ENCODE peak calls at places on chromosome 21, in eight cellular contexts. A, P, D, E, Y, Q, I and K are unnamed samples.

GRCh38 chr21:18030248-18030647 is 211.1 kb upstream of the C21orf91 start:
- DNase-seq in A (no peak), P (no peak), D (no peak), E (no peak), Y (no peak), Q (no peak), I (no peak), K (no peak)

GRCh38 chr21:17427831-17428483 is 84.9 kb upstream of the CXADR start:
- DNase-seq in A (no peak), P (no peak), D (no peak), E (no peak), Y (no peak), Q (no peak), I (no peak), K (no peak)

GRCh38 chr21:31908106-31909031 is 35.5 kb downstream of the HUNK start:
- DNase-seq in A (no peak), P (peak), D (no peak), E (no peak), Y (peak), Q (no peak), I (peak), K (no peak)

GRCh38 chr21:34187935-34188334 is 114.6 kb downstream of the MRPS6 start:
- DNase-seq in A (no peak), P (peak), D (no peak), E (no peak), Y (peak), Q (no peak), I (no peak), K (no peak)

GRCh38 chr21:43690346-43690745 is 28.6 kb upstream of the PDXK start:
- DNase-seq in A (no peak), P (no peak), D (no peak), E (no peak), Y (no peak), Q (no peak), I (no peak), K (no peak)

GRCh38 chr21:38333290-38334272 is 76.8 kb downstream of the KCNJ15 start:
- DNase-seq in A (no peak), P (no peak), D (no peak), E (no peak), Y (peak), Q (no peak), I (no peak), K (no peak)

GRCh38 chr21:39082656-39083376 is 100.4 kb downstream of the PSMG1 start:
- DNase-seq in A (no peak), P (no peak), D (no peak), E (no peak), Y (no peak), Q (no peak), I (peak), K (no peak)

GRCh38 chr21:38902608-38903445 is 97.1 kb downstream of the ETS2 start:
- DNase-seq in A (no peak), P (no peak), D (no peak), E (no peak), Y (no peak), Q (no peak), I (no peak), K (no peak)

GRCh38 chr21:32954353-32954752 is 71.4 kb upstream of the OLIG2 start:
- DNase-seq in A (no peak), P (no peak), D (no peak), E (no peak), Y (no peak), Q (no peak), I (no peak), K (no peak)